ENCODE peak calls at places on chromosome 12, in nine cellular contexts. A is NCI-H146; I is EL; N is GM12891; O is D341Med; U is stimulated activated CD8-positive, alpha-beta memory T cell treated with anti-CD3 and anti-CD28 coated beads, Interleukin-4, amount 100 ng/mL, for 1 hour; J is occipital lobe; E is NCI-H1105 treated with DMSO at 0.1 percent for 48 hours; B is posterior vena cava. K is an unnamed sample.

GRCh38 chr12:106865685-106866084 is 90.0 kb upstream of the TMEM263 start:
- DNase-seq in I (no peak), U (no peak), E (no peak), J (no peak), B (no peak), N (no peak), O (no peak), A (no peak), K (no peak)

GRCh38 chr12:31865023-31865422 is 94.2 kb upstream of the RESF1 start:
- DNase-seq in O (no peak), I (no peak), E (no peak), N (no peak), U (no peak), B (no peak), A (no peak), J (no peak), K (no peak)

GRCh38 chr12:29921307-29921706 is 137.6 kb upstream of the TMTC1 start:
- DNase-seq in E (no peak), O (no peak), U (no peak), B (no peak), I (peak; percentile 10), J (no peak), N (no peak), A (no peak), K (no peak)

GRCh38 chr12:78241472-78241871 is 410.8 kb downstream of the NAV3 start:
- DNase-seq in E (peak; percentile 97), O (no peak), A (peak; percentile 4), U (no peak), B (no peak), N (no peak), I (no peak), J (no peak), K (no peak)

GRCh38 chr12:63294327-63294632 is 143.3 kb upstream of the AVPR1A start:
- DNase-seq in A (no peak), J (no peak), I (peak; percentile 63), O (no peak), U (no peak), E (no peak), N (no peak), B (no peak), K (no peak)

GRCh38 chr12:57238854-57239554 is 9.5 kb downstream of the SHMT2 start:
- DNase-seq in U (peak; percentile 65), I (peak; percentile 90), A (peak; percentile 84), O (peak; percentile 94), B (peak; percentile 97), E (peak; percentile 78), N (peak; percentile 95), J (peak; percentile 85), K (peak; percentile 93)

GRCh38 chr12:6936642-6937480 is 6.8 kb upstream of the RNU7-1 start:
- DNase-seq in J (no peak), B (no peak), N (no peak), A (peak; percentile 86), O (no peak), I (no peak), U (no peak), E (peak; percentile 72), K (no peak)

GRCh38 chr12:109289004-109289403 is 20.1 kb downstream of the FOXN4 start:
- DNase-seq in U (no peak), J (no peak), B (no peak), N (no peak), A (no peak), I (no peak), E (no peak), O (no peak), K (no peak)

GRCh38 chr12:53623526-53623925 is 2.7 kb downstream of the ATF7 start:
- DNase-seq in B (no peak), U (no peak), A (no peak), J (no peak), E (no peak), I (peak; percentile 31), O (no peak), N (no peak), K (no peak)

GRCh38 chr12:127583041-127583440 is 683.9 kb upstream of the TMEM132C start:
- DNase-seq in E (no peak), A (no peak), J (no peak), N (no peak), B (no peak), I (no peak), U (no peak), O (no peak), K (no peak)

GRCh38 chr12:92301329-92301728 is 155.7 kb upstream of the BTG1 start:
- DNase-seq in I (no peak), A (no peak), N (no peak), U (no peak), J (no peak), B (no peak), E (no peak), O (no peak), K (no peak)

K was measured in upper lobe of right lung.